ENCODE peak calls at places on chromosomes 16 and 17, in five cellular contexts. One of them, this sample, is unnamed.
A peak's percentile ranks its signal among the peaks of the same experiment; 100 is the strongest.

GRCh38 chr17:29596811-29597210 is 3.9 kb downstream of the ANKRD13B start:
- DNase-seq in cardiac muscle cell: no peak
- DNase-seq in PC-3: no peak
- DNase-seq in fibroblast of lung: no peak
- DNase-seq in lung: no peak
- DNase-seq in this sample: no peak

GRCh38 chr17:79752175-79752574 is 21.4 kb downstream of the ENPP7 start:
- DNase-seq in cardiac muscle cell: no peak
- DNase-seq in PC-3: peak; percentile 27
- DNase-seq in fibroblast of lung: no peak
- DNase-seq in lung: no peak
- DNase-seq in this sample: no peak

GRCh38 chr17:50219345-50219744 is 17.9 kb upstream of the COL1A1 start:
- DNase-seq in cardiac muscle cell: no peak
- DNase-seq in PC-3: peak; percentile 94
- DNase-seq in fibroblast of lung: peak; percentile 89
- DNase-seq in lung: no peak
- DNase-seq in this sample: no peak

GRCh38 chr16:28085376-28086171 is 22.1 kb upstream of the GSG1L start:
- DNase-seq in cardiac muscle cell: no peak
- DNase-seq in PC-3: no peak
- DNase-seq in fibroblast of lung: no peak
- DNase-seq in lung: no peak
- DNase-seq in this sample: no peak

GRCh38 chr17:80123791-80124190 is 22.4 kb downstream of the GAA start:
- DNase-seq in cardiac muscle cell: no peak
- DNase-seq in PC-3: peak; percentile 84
- DNase-seq in fibroblast of lung: peak; percentile 46
- DNase-seq in lung: no peak
- DNase-seq in this sample: no peak

GRCh38 chr16:30655815-30656347 is 2.4 kb upstream of the FBRS start:
- DNase-seq in cardiac muscle cell: no peak
- DNase-seq in PC-3: no peak
- DNase-seq in fibroblast of lung: no peak
- DNase-seq in lung: no peak
- DNase-seq in this sample: no peak

GRCh38 chr16:28321700-28322411 is 29.5 kb downstream of the SBK1 start:
- DNase-seq in cardiac muscle cell: peak; percentile 31
- DNase-seq in PC-3: peak; percentile 47
- DNase-seq in fibroblast of lung: peak; percentile 15
- DNase-seq in lung: no peak
- DNase-seq in this sample: peak; percentile 52

GRCh38 chr16:58421529-58421928 is 29.3 kb downstream of the GINS3 start:
- DNase-seq in cardiac muscle cell: peak; percentile 25
- DNase-seq in PC-3: peak; percentile 82
- DNase-seq in fibroblast of lung: no peak
- DNase-seq in lung: no peak
- DNase-seq in this sample: no peak

GRCh38 chr17:10550014-10550413 is 556 bp upstream of the MYH2 start:
- DNase-seq in cardiac muscle cell: no peak
- DNase-seq in PC-3: no peak
- DNase-seq in fibroblast of lung: no peak
- DNase-seq in lung: no peak
- DNase-seq in this sample: no peak

GRCh38 chr17:647340-648197 is 67.1 kb downstream of the VPS53 start:
- DNase-seq in cardiac muscle cell: no peak
- DNase-seq in PC-3: no peak
- DNase-seq in fibroblast of lung: no peak
- DNase-seq in lung: no peak
- DNase-seq in this sample: no peak

GRCh38 chr17:58531661-58532554 is 17.5 kb upstream of the MTMR4 start:
- DNase-seq in cardiac muscle cell: peak; percentile 84
- DNase-seq in PC-3: peak; percentile 56
- DNase-seq in fibroblast of lung: peak; percentile 11
- DNase-seq in lung: no peak
- DNase-seq in this sample: peak; percentile 90

GRCh38 chr16:57388359-57389086 is 16.0 kb upstream of the CCL17 start:
- DNase-seq in cardiac muscle cell: no peak
- DNase-seq in PC-3: peak; percentile 7
- DNase-seq in fibroblast of lung: no peak
- DNase-seq in lung: no peak
- DNase-seq in this sample: no peak

GRCh38 chr17:28937044-28937729 is 14.1 kb downstream of the PHF12 start:
- DNase-seq in cardiac muscle cell: no peak
- DNase-seq in PC-3: peak; percentile 44
- DNase-seq in fibroblast of lung: peak; percentile 61
- DNase-seq in lung: peak; percentile 46
- DNase-seq in this sample: no peak

GRCh38 chr16:4601317-4602186 is 13.1 kb downstream of the UBALD1 start:
- DNase-seq in cardiac muscle cell: no peak
- DNase-seq in PC-3: no peak
- DNase-seq in fibroblast of lung: no peak
- DNase-seq in lung: no peak
- DNase-seq in this sample: no peak

GRCh38 chr16:80175011-80175410 is 365.8 kb upstream of the DYNLRB2 start:
- DNase-seq in cardiac muscle cell: no peak
- DNase-seq in PC-3: no peak
- DNase-seq in fibroblast of lung: no peak
- DNase-seq in lung: no peak
- DNase-seq in this sample: no peak

GRCh38 chr16:7137560-7138330 is 194.9 kb upstream of the RBFOX1 start:
- DNase-seq in cardiac muscle cell: no peak
- DNase-seq in PC-3: peak; percentile 73
- DNase-seq in fibroblast of lung: no peak
- DNase-seq in lung: no peak
- DNase-seq in this sample: no peak

GRCh38 chr17:79942591-79943353 is 92.9 kb downstream of the TBC1D16 start:
- DNase-seq in cardiac muscle cell: no peak
- DNase-seq in PC-3: no peak
- DNase-seq in fibroblast of lung: peak; percentile 50
- DNase-seq in lung: no peak
- DNase-seq in this sample: no peak

GRCh38 chr16:50308237-50308965 is 42.0 kb downstream of the ADCY7 start:
- DNase-seq in cardiac muscle cell: no peak
- DNase-seq in PC-3: no peak
- DNase-seq in fibroblast of lung: no peak
- DNase-seq in lung: no peak
- DNase-seq in this sample: no peak

GRCh38 chr17:2580641-2581040 is 12.8 kb upstream of the PAFAH1B1 start:
- DNase-seq in cardiac muscle cell: no peak
- DNase-seq in PC-3: peak; percentile 16
- DNase-seq in fibroblast of lung: no peak
- DNase-seq in lung: no peak
- DNase-seq in this sample: peak; percentile 63

GRCh38 chr17:61251939-61252865 is 147.4 kb upstream of the TBX2 start:
- DNase-seq in cardiac muscle cell: peak; percentile 90
- DNase-seq in PC-3: no peak
- DNase-seq in fibroblast of lung: peak; percentile 100
- DNase-seq in lung: peak; percentile 92
- DNase-seq in this sample: no peak

DNA sequence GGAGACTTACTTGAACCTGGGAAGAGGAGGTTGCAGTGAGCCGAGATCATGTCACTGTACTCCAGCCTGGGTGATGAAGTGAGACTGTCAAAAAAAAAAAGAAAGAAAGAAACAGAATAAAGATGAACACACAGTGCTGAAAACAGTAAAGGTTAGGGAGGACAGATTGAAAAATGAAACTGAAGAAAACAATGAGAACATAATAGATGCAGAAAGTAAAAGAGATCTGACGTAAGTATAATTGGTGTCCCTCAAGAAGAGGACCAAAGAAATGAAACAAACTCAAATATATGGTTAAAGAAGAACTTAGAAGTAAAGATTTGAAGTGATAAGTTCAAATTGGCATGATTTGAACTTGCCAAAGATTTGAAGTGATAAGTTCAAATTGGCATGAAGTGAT is 7.1 kb downstream of the DCAF7 start:
- DNase-seq in cardiac muscle cell: no peak
- DNase-seq in PC-3: no peak
- DNase-seq in fibroblast of lung: no peak
- DNase-seq in lung: no peak
- DNase-seq in this sample: no peak
- H3K4me1 ChIP-seq in cardiac muscle cell: peaks cover 6% of the 10 kb centered on the region
- H3K4me1 ChIP-seq in PC-3: peaks cover 11% of the 10 kb centered on the region
- H3K4me1 ChIP-seq in fibroblast of lung: peaks cover 7% of the 10 kb centered on the region
- H3K4me1 ChIP-seq in lung: peaks cover 15% of the 10 kb centered on the region
- H3K4me1 ChIP-seq in this sample: peaks cover 4% of the 10 kb centered on the region

GRCh38 chr16:8908779-8909468 is 26.8 kb downstream of the LITAFD start:
- DNase-seq in cardiac muscle cell: no peak
- DNase-seq in PC-3: peak; percentile 7
- DNase-seq in fibroblast of lung: no peak
- DNase-seq in lung: no peak
- DNase-seq in this sample: no peak

GRCh38 chr16:8912793-8913192 is 30.6 kb downstream of the LITAFD start:
- DNase-seq in cardiac muscle cell: no peak
- DNase-seq in PC-3: no peak
- DNase-seq in fibroblast of lung: no peak
- DNase-seq in lung: no peak
- DNase-seq in this sample: no peak

GRCh38 chr16:8916541-8917225 is 34.5 kb downstream of the LITAFD start:
- DNase-seq in cardiac muscle cell: no peak
- DNase-seq in PC-3: no peak
- DNase-seq in fibroblast of lung: no peak
- DNase-seq in lung: no peak
- DNase-seq in this sample: no peak

GRCh38 chr16:8915722-8916321 is 33.7 kb downstream of the LITAFD start:
- DNase-seq in cardiac muscle cell: no peak
- DNase-seq in PC-3: no peak
- DNase-seq in fibroblast of lung: no peak
- DNase-seq in lung: no peak
- DNase-seq in this sample: peak; percentile 29

DNA sequence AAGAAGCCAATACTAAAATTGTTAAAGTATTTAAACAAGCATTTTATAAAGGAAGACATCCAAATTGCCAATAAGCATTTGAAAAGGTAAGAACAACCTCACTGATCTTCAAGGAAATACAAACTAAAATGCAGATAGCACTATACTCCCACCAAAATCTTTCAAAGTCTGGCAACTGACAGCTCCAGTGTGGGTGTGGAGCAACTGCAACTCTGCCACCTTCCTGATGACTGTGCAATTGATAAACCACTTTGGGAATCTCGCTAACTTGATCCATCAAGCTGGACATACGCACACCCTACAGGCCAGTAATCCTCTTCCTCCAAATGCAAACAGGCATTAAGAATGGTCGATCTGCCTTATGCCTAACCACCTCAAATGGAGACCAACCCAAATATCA is 31.9 kb downstream of the LITAFD start:
- DNase-seq in cardiac muscle cell: no peak
- DNase-seq in PC-3: no peak
- DNase-seq in fibroblast of lung: no peak
- DNase-seq in lung: no peak
- DNase-seq in this sample: no peak
- H3K4me3 ChIP-seq in cardiac muscle cell: no peak overlapping the region
- H3K4me3 ChIP-seq in PC-3: no peak overlapping the region
- H3K4me3 ChIP-seq in fibroblast of lung: no peak overlapping the region
- H3K4me3 ChIP-seq in lung: no peak overlapping the region
- H3K4me3 ChIP-seq in this sample: no peak overlapping the region

DNA sequence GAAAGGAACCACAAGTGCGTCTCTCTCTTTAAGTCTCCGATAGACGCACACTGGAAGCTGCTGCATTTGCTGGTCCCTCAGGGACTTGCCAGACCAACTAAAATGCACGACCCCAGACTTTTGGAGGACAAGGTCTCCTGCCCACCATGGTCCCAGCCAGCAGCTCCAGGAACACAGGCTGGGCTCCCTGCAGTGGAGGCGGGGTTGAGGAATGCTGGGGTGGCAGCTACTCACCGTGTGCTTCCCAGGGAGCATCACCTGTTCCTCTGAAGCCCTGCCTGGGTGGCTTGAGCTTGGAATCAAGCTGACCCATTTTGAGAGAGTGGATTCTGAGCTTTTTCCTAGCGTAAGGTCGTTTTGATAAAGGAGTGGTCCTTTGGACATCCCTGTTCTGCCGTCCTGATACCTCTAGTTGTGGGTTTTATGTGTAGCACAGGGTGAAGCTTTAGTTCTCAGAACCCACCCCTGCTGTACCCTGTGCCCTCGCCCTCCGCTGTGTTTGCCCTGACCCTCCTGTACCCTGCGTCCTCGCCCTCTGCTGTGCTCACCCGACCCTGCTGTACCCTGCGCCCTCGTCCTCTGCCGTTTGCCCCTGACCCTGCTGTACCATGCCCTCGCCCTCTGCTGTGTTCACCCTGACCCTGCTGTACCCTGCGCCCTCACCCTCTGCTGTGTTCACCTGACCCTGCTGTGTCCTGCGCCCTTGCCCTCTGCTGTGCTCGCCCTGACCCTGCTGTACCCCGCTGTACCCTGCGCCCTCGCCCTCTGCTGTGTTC is 11.0 kb downstream of the ZNF276 start:
- DNase-seq in cardiac muscle cell: no peak
- DNase-seq in PC-3: no peak
- DNase-seq in fibroblast of lung: no peak
- DNase-seq in lung: no peak
- DNase-seq in this sample: no peak
- H3K4me1 ChIP-seq in cardiac muscle cell: peaks cover 3% of the 10 kb centered on the region
- H3K4me1 ChIP-seq in PC-3: no peaks in the 10 kb centered on the region
- H3K4me1 ChIP-seq in fibroblast of lung: no peaks in the 10 kb centered on the region
- H3K4me1 ChIP-seq in lung: no peaks in the 10 kb centered on the region
- H3K4me1 ChIP-seq in this sample: no peaks in the 10 kb centered on the region

DNA sequence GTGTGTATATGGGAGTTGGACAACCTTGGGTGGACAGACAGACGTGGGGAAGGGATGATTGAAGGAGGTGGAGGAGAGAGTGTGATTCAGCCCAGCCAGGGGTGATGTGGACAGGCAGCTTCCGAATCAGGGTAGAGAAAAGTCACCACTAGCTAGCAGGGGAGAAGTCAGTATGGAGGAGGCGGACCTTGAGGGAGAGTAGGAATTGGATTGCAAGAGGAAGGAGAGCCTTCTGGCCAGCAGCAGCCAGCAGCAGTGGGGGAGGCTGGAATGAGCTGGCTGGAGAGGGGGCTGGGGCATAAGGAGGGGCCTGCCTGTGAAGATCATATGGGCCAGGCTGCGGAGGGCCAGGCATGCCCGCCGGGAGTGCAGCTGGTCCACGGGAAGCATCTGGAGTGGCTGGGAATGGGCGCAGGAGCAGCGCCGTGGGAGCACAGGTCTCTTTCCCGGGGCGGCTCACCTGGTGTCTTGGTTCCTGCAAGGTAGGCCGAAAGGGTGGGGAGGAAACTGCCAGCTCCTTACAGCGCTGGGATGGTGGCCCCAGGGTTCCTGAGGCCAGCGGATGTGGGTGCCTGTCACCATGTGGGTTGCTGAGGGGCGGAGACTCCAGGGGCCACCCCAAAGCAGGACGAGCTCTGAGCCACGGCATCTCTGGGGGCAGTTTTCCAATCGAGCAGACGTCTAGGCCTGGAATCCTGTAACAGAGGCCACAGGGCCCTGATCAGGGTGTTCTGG is 235.3 kb downstream of the SEC14L1 start:
- DNase-seq in cardiac muscle cell: peak; percentile 71
- DNase-seq in PC-3: no peak
- DNase-seq in fibroblast of lung: peak; percentile 84
- DNase-seq in lung: no peak
- DNase-seq in this sample: peak; percentile 42
- H3K4me3 ChIP-seq in cardiac muscle cell: no peak overlapping the region
- H3K4me3 ChIP-seq in PC-3: no peak overlapping the region
- H3K4me3 ChIP-seq in fibroblast of lung: peak overlapping the region; percentile 66
- H3K4me3 ChIP-seq in lung: no peak overlapping the region
- H3K4me3 ChIP-seq in this sample: peak overlapping the region; percentile 97